ENCODE peak calls at places on chromosome 4, in ten cellular contexts. A is neural crest cell, J is fibroblast of mammary gland, N is astrocyte of the spinal cord, R is RPMI8226, P is KBM-7, Y is lower leg skin, G is HCT116, B is AG09309, D is HT1080. L is an unnamed sample.

GRCh38 chr4:138841341-138841740 is 174.2 kb upstream of the NOCT start:
- DNase-seq in R (no peak), P (no peak), N (no peak), B (no peak), A (no peak), D (no peak), G (no peak), J (no peak), Y (no peak), L (no peak)

GRCh38 chr4:106803107-106803506 is 233.0 kb downstream of the DKK2 start:
- DNase-seq in G (no peak), R (no peak), P (no peak), D (peak), J (no peak), A (no peak), N (no peak), Y (no peak), B (no peak), L (no peak)

GRCh38 chr4:1208970-1209704 is 36.8 kb upstream of the SPON2 start:
- DNase-seq in J (peak), Y (peak), B (no peak), R (no peak), N (no peak), A (no peak), D (no peak), P (no peak), G (no peak), L (no peak)

GRCh38 chr4:104302731-104303130 is 192.0 kb downstream of the CXXC4 start:
- DNase-seq in D (no peak), G (no peak), R (no peak), P (no peak), J (no peak), B (no peak), N (no peak), Y (no peak), A (no peak), L (no peak)

GRCh38 chr4:568962-569361 is 7.1 kb downstream of the TMEM271 start:
- DNase-seq in Y (no peak), A (no peak), G (no peak), D (no peak), B (no peak), J (no peak), N (no peak), R (no peak), P (no peak), L (no peak)

GRCh38 chr4:20612313-20612712 is 87.9 kb upstream of the PACRGL start:
- DNase-seq in B (no peak), D (peak), R (no peak), J (peak), N (peak), A (no peak), Y (no peak), P (no peak), G (no peak), L (no peak)

GRCh38 chr4:151184523-151185458 is 85.4 kb downstream of the RPS3A start:
- DNase-seq in N (peak), D (peak), P (no peak), Y (no peak), B (peak), R (no peak), J (peak), G (peak), A (no peak), L (no peak)

GRCh38 chr4:91267543-91267942 is 1036.2 kb upstream of the GRID2 start:
- DNase-seq in B (no peak), Y (no peak), R (no peak), G (no peak), N (no peak), J (no peak), A (no peak), P (no peak), D (no peak), L (no peak)

GRCh38 chr4:8646296-8647093 is 53.9 kb downstream of the CPZ start:
- DNase-seq in P (no peak), A (no peak), R (no peak), G (no peak), N (no peak), D (no peak), J (no peak), B (no peak), Y (peak), L (no peak)

GRCh38 chr4:54185871-54186270 is 43.2 kb upstream of the PDGFRA start:
- DNase-seq in D (no peak), Y (no peak), B (no peak), G (no peak), P (no peak), N (no peak), R (no peak), A (no peak), J (no peak), L (no peak)

GRCh38 chr4:73600917-73601316 is 19.3 kb downstream of the RASSF6 start:
- DNase-seq in J (peak), Y (no peak), A (no peak), P (no peak), B (no peak), G (no peak), N (no peak), D (no peak), R (no peak), L (no peak)

GRCh38 chr4:7677799-7678301 is 243.1 kb upstream of the PSAPL1 start:
- DNase-seq in Y (no peak), D (no peak), R (no peak), N (no peak), G (no peak), P (no peak), A (no peak), B (no peak), J (no peak), L (no peak)

GRCh38 chr4:82998898-82999297 is 11.7 kb downstream of the LIN54 start:
- DNase-seq in R (no peak), P (peak), D (no peak), N (no peak), B (no peak), A (no peak), J (no peak), Y (no peak), G (no peak), L (no peak)

GRCh38 chr4:74088396-74088795 is 10.6 kb downstream of the CXCL2 start:
- DNase-seq in J (no peak), D (no peak), N (no peak), Y (no peak), G (no peak), A (no peak), R (no peak), B (no peak), P (no peak), L (no peak)

GRCh38 chr4:76213415-76214268 is at the start of gene SCARB2:
- DNase-seq in J (peak), A (peak), B (peak), R (peak), Y (peak), N (peak), G (peak), D (peak), P (peak), L (peak)

GRCh38 chr4:168569909-168570276 is 73.0 kb downstream of the PALLD start:
- DNase-seq in N (no peak), G (no peak), P (no peak), J (peak), R (no peak), D (no peak), B (no peak), Y (no peak), A (no peak), L (no peak)

GRCh38 chr4:168666531-168666930 is 169.7 kb downstream of the PALLD start:
- DNase-seq in P (no peak), G (no peak), D (peak), N (peak), J (peak), A (no peak), Y (no peak), R (no peak), B (peak), L (no peak)

GRCh38 chr4:47330856-47331255 is 132.6 kb downstream of the COMMD8 start:
- DNase-seq in G (no peak), B (no peak), P (no peak), D (no peak), J (no peak), N (no peak), R (no peak), A (no peak), Y (no peak), L (no peak)

GRCh38 chr4:88415982-88416381 is 37.3 kb downstream of the HERC6 start:
- DNase-seq in N (no peak), R (no peak), B (no peak), A (no peak), J (no peak), P (no peak), D (no peak), Y (no peak), G (no peak), L (no peak)

GRCh38 chr4:89829470-89830138 is 7.4 kb downstream of the SNCA start:
- DNase-seq in A (no peak), G (no peak), D (peak), N (peak), P (peak), B (no peak), J (peak), R (no peak), Y (no peak), L (no peak)

GRCh38 chr4:155419266-155419665 is 42.5 kb upstream of the MAP9 start:
- DNase-seq in Y (no peak), N (no peak), G (no peak), J (peak), A (no peak), P (no peak), B (no peak), D (peak), R (no peak), L (no peak)

GRCh38 chr4:5804656-5805055 is 88.2 kb downstream of the CRMP1 start:
- DNase-seq in Y (no peak), R (peak), D (no peak), J (no peak), N (no peak), P (no peak), G (no peak), A (no peak), B (no peak), L (no peak)

GRCh38 chr4:170741856-170742255 is 652.1 kb upstream of the AADAT start:
- DNase-seq in J (peak), D (peak), B (no peak), Y (no peak), G (no peak), N (no peak), A (no peak), P (no peak), R (no peak), L (no peak)

GRCh38 chr4:91961504-91961903 is 342.3 kb upstream of the GRID2 start:
- DNase-seq in R (no peak), N (peak), Y (no peak), B (no peak), P (no peak), G (no peak), D (peak), A (no peak), J (peak), L (no peak)

GRCh38 chr4:116005037-116005805 is 891.8 kb upstream of the NDST4 start:
- DNase-seq in P (no peak), G (no peak), N (no peak), R (no peak), Y (no peak), D (no peak), J (no peak), A (no peak), B (no peak), L (no peak)

GRCh38 chr4:39453738-39454137 is 5.0 kb downstream of the RPL9 start:
- DNase-seq in B (no peak), P (no peak), R (no peak), A (no peak), G (no peak), N (no peak), D (no peak), J (no peak), Y (no peak), L (no peak)